ENCODE peak calls at places on chromosome 17, in eight cellular contexts. One of them, this sample, is unnamed.
A peak's percentile ranks its signal among the peaks of the same experiment; 100 is the strongest.

GRCh38 chr17:3959295-3959899 is 4.8 kb downstream of the ATP2A3 start:
- DNase-seq in colonic mucosa: peak; percentile 88
- DNase-seq in fibroblast of lung: peak; percentile 70
- DNase-seq in activated naive CD4-positive, alpha-beta T cell treated with anti-CD3 and anti-CD28 coated beads for 36 hours: peak; percentile 19
- DNase-seq in activated gamma-delta T cell treated with Interleukin-2 at 50 U/mL for 16 hours: no peak
- DNase-seq in DMS53: peak; percentile 96
- DNase-seq in PC-3: peak; percentile 82
- DNase-seq in naive thymus-derived CD8-positive, alpha-beta T cell: no peak
- DNase-seq in this sample: no peak

GRCh38 chr17:58083491-58084316 is 485 bp downstream of the DYNLL2 start:
- DNase-seq in fibroblast of lung: peak; percentile 49
- DNase-seq in activated naive CD4-positive, alpha-beta T cell treated with anti-CD3 and anti-CD28 coated beads for 36 hours: peak; percentile 69
- DNase-seq in naive thymus-derived CD8-positive, alpha-beta T cell: peak; percentile 73
- DNase-seq in DMS53: peak; percentile 76
- DNase-seq in PC-3: peak; percentile 55
- DNase-seq in colonic mucosa: peak; percentile 53
- DNase-seq in activated gamma-delta T cell treated with Interleukin-2 at 50 U/mL for 16 hours: peak; percentile 68
- DNase-seq in this sample: peak; percentile 80

GRCh38 chr17:27457731-27458523 is 1.7 kb downstream of the KSR1 start:
- DNase-seq in fibroblast of lung: no peak
- DNase-seq in PC-3: no peak
- DNase-seq in naive thymus-derived CD8-positive, alpha-beta T cell: no peak
- DNase-seq in DMS53: no peak
- DNase-seq in activated gamma-delta T cell treated with Interleukin-2 at 50 U/mL for 16 hours: no peak
- DNase-seq in colonic mucosa: no peak
- DNase-seq in activated naive CD4-positive, alpha-beta T cell treated with anti-CD3 and anti-CD28 coated beads for 36 hours: no peak
- DNase-seq in this sample: no peak

GRCh38 chr17:4017377-4017776 is 53.1 kb upstream of the ATP2A3 start:
- DNase-seq in colonic mucosa: no peak
- DNase-seq in PC-3: no peak
- DNase-seq in naive thymus-derived CD8-positive, alpha-beta T cell: no peak
- DNase-seq in DMS53: peak; percentile 37
- DNase-seq in fibroblast of lung: no peak
- DNase-seq in activated gamma-delta T cell treated with Interleukin-2 at 50 U/mL for 16 hours: no peak
- DNase-seq in activated naive CD4-positive, alpha-beta T cell treated with anti-CD3 and anti-CD28 coated beads for 36 hours: no peak
- DNase-seq in this sample: no peak

GRCh38 chr17:35146214-35146833 is 1.3 kb upstream of the UNC45B start:
- DNase-seq in colonic mucosa: no peak
- DNase-seq in activated gamma-delta T cell treated with Interleukin-2 at 50 U/mL for 16 hours: no peak
- DNase-seq in activated naive CD4-positive, alpha-beta T cell treated with anti-CD3 and anti-CD28 coated beads for 36 hours: no peak
- DNase-seq in DMS53: no peak
- DNase-seq in naive thymus-derived CD8-positive, alpha-beta T cell: no peak
- DNase-seq in fibroblast of lung: no peak
- DNase-seq in PC-3: no peak
- DNase-seq in this sample: no peak

GRCh38 chr17:81647640-81648012 is 8.7 kb downstream of the PDE6G start:
- DNase-seq in fibroblast of lung: no peak
- DNase-seq in naive thymus-derived CD8-positive, alpha-beta T cell: no peak
- DNase-seq in activated gamma-delta T cell treated with Interleukin-2 at 50 U/mL for 16 hours: no peak
- DNase-seq in DMS53: no peak
- DNase-seq in colonic mucosa: no peak
- DNase-seq in activated naive CD4-positive, alpha-beta T cell treated with anti-CD3 and anti-CD28 coated beads for 36 hours: no peak
- DNase-seq in PC-3: no peak
- DNase-seq in this sample: no peak

GRCh38 chr17:66351053-66351452 is 48.6 kb downstream of the PRKCA start:
- DNase-seq in fibroblast of lung: peak; percentile 18
- DNase-seq in PC-3: peak; percentile 51
- DNase-seq in activated naive CD4-positive, alpha-beta T cell treated with anti-CD3 and anti-CD28 coated beads for 36 hours: no peak
- DNase-seq in naive thymus-derived CD8-positive, alpha-beta T cell: no peak
- DNase-seq in activated gamma-delta T cell treated with Interleukin-2 at 50 U/mL for 16 hours: no peak
- DNase-seq in colonic mucosa: peak; percentile 83
- DNase-seq in DMS53: no peak
- DNase-seq in this sample: no peak

GRCh38 chr17:63772801-63773271 is 561 bp downstream of the CCDC47 start:
- DNase-seq in DMS53: no peak
- DNase-seq in colonic mucosa: peak; percentile 23
- DNase-seq in activated naive CD4-positive, alpha-beta T cell treated with anti-CD3 and anti-CD28 coated beads for 36 hours: no peak
- DNase-seq in activated gamma-delta T cell treated with Interleukin-2 at 50 U/mL for 16 hours: no peak
- DNase-seq in fibroblast of lung: peak; percentile 45
- DNase-seq in naive thymus-derived CD8-positive, alpha-beta T cell: no peak
- DNase-seq in PC-3: peak; percentile 30
- DNase-seq in this sample: no peak

GRCh38 chr17:42311240-42312034 is 23.1 kb downstream of the STAT5A start:
- DNase-seq in activated naive CD4-positive, alpha-beta T cell treated with anti-CD3 and anti-CD28 coated beads for 36 hours: peak; percentile 52
- DNase-seq in activated gamma-delta T cell treated with Interleukin-2 at 50 U/mL for 16 hours: no peak
- DNase-seq in colonic mucosa: peak; percentile 64
- DNase-seq in DMS53: no peak
- DNase-seq in PC-3: no peak
- DNase-seq in fibroblast of lung: peak; percentile 72
- DNase-seq in naive thymus-derived CD8-positive, alpha-beta T cell: no peak
- DNase-seq in this sample: no peak

GRCh38 chr17:57279432-57279831 is 23.1 kb downstream of the MSI2 start:
- DNase-seq in colonic mucosa: no peak
- DNase-seq in naive thymus-derived CD8-positive, alpha-beta T cell: no peak
- DNase-seq in DMS53: no peak
- DNase-seq in activated gamma-delta T cell treated with Interleukin-2 at 50 U/mL for 16 hours: no peak
- DNase-seq in PC-3: no peak
- DNase-seq in fibroblast of lung: peak; percentile 55
- DNase-seq in activated naive CD4-positive, alpha-beta T cell treated with anti-CD3 and anti-CD28 coated beads for 36 hours: no peak
- DNase-seq in this sample: no peak

GRCh38 chr17:18999911-19000310 is 4.7 kb downstream of the FAM83G start:
- DNase-seq in activated gamma-delta T cell treated with Interleukin-2 at 50 U/mL for 16 hours: no peak
- DNase-seq in fibroblast of lung: no peak
- DNase-seq in naive thymus-derived CD8-positive, alpha-beta T cell: no peak
- DNase-seq in DMS53: no peak
- DNase-seq in colonic mucosa: no peak
- DNase-seq in activated naive CD4-positive, alpha-beta T cell treated with anti-CD3 and anti-CD28 coated beads for 36 hours: no peak
- DNase-seq in PC-3: no peak
- DNase-seq in this sample: no peak

GRCh38 chr17:37024181-37024637 is 75.5 kb downstream of the AATF start:
- DNase-seq in PC-3: no peak
- DNase-seq in DMS53: no peak
- DNase-seq in fibroblast of lung: peak; percentile 30
- DNase-seq in activated naive CD4-positive, alpha-beta T cell treated with anti-CD3 and anti-CD28 coated beads for 36 hours: no peak
- DNase-seq in colonic mucosa: no peak
- DNase-seq in naive thymus-derived CD8-positive, alpha-beta T cell: no peak
- DNase-seq in activated gamma-delta T cell treated with Interleukin-2 at 50 U/mL for 16 hours: no peak
- DNase-seq in this sample: no peak

This sample was measured in CD4-positive, alpha-beta memory T cell.